ENCODE peak calls at places on chromosomes 16 and 17, in six cellular contexts. Q is lung, F is left lung, O is uterus, E is ovary, I is lower lobe of right lung. Y is an unnamed sample. For H3K4me1, the result is how much of the 10 kb centered on the place peaks cover.

GRCh38 chr17:49514374-49514738 is 19.3 kb downstream of the NGFR start:
- DNase-seq in Q (no peak), F (no peak), O (no peak), E (no peak), I (no peak), Y (no peak)

GRCh38 chr17:9981344-9981915 is 76.4 kb upstream of the RCVRN start:
- DNase-seq in Q (no peak), F (no peak), O (no peak), E (no peak), I (no peak), Y (no peak)

GRCh38 chr17:33686171-33686570 is 393.1 kb upstream of the ASIC2 start:
- DNase-seq in Q (no peak), F (no peak), O (no peak), E (no peak), I (no peak), Y (no peak)

GRCh38 chr17:73630531-73630930 is 13.7 kb downstream of the SDK2 start:
- DNase-seq in Q (no peak), F (no peak), O (no peak), E (no peak), I (no peak), Y (no peak)

GRCh38 chr16:86069736-86070298 is 170.9 kb downstream of the IRF8 start:
- DNase-seq in Q (no peak), F (no peak), O (no peak), E (no peak), I (no peak), Y (no peak)

GRCh38 chr16:87412371-87412995 is 20.3 kb downstream of the MAP1LC3B start:
- DNase-seq in Q (no peak), F (peak), O (no peak), E (peak), I (no peak), Y (no peak)

GRCh38 chr16:66714659-66715307 is 18.2 kb upstream of the CMTM4 start:
- DNase-seq in Q (no peak), F (no peak), O (no peak), E (no peak), I (no peak), Y (no peak)

GRCh38 chr17:37067555-37068111 is 118.9 kb downstream of the AATF start:
- DNase-seq in Q (peak), F (no peak), O (no peak), E (peak), I (no peak), Y (no peak)

GRCh38 chr16:89655062-89655643 is 2.4 kb downstream of the CHMP1A start:
- DNase-seq in Q (no peak), F (no peak), O (no peak), E (no peak), I (no peak), Y (peak)

GRCh38 chr17:58263773-58264172 is 17.0 kb downstream of the MPO start:
- DNase-seq in Q (peak), F (no peak), O (no peak), E (no peak), I (no peak), Y (no peak)

GRCh38 chr17:17988427-17988945 is 15.8 kb downstream of the DRC3 start:
- DNase-seq in Q (no peak), F (no peak), O (no peak), E (no peak), I (no peak), Y (no peak)

DNA sequence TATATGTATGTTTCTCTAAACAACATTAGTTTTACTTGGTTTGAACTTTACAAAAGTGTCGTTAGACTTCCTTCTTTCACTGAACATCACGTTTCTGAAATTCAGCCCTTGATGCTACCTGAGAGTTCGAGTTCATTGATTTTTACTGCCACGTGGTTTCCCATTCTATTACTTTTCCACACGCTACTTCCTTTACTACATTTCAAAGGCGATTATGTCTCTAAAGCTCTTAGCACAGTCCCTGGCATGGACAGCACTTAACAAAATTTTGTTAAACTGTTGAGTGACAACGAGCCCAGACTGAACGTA is 15.9 kb upstream of the ARHGAP17 start:
- DNase-seq in Q (no peak), F (no peak), O (no peak), E (no peak), I (no peak), Y (no peak)
- H3K27ac ChIP-seq in Q (peak), F (no peak), O (no peak), E (no peak), I (no peak), Y (no peak)

GRCh38 chr17:66446419-66446818 is 144.0 kb downstream of the PRKCA start:
- DNase-seq in Q (no peak), F (no peak), O (no peak), E (no peak), I (no peak), Y (no peak)
- H3K4me3 ChIP-seq in Q (no peak), F (no peak), O (no peak), E (no peak), I (no peak), Y (no peak)

GRCh38 chr16:11250786-11251524 is 5.0 kb downstream of the SOCS1 start:
- DNase-seq in Q (no peak), F (no peak), O (no peak), E (no peak), I (no peak), Y (no peak)

GRCh38 chr16:11250091-11250785 is 5.8 kb downstream of the SOCS1 start:
- DNase-seq in Q (no peak), F (peak), O (no peak), E (no peak), I (no peak), Y (no peak)

GRCh38 chr16:11251525-11252481 is 4.2 kb downstream of the SOCS1 start:
- DNase-seq in Q (no peak), F (no peak), O (no peak), E (no peak), I (no peak), Y (no peak)

GRCh38 chr16:11248133-11248532 is 7.9 kb downstream of the SOCS1 start:
- DNase-seq in Q (no peak), F (peak), O (no peak), E (no peak), I (no peak), Y (no peak)

DNA sequence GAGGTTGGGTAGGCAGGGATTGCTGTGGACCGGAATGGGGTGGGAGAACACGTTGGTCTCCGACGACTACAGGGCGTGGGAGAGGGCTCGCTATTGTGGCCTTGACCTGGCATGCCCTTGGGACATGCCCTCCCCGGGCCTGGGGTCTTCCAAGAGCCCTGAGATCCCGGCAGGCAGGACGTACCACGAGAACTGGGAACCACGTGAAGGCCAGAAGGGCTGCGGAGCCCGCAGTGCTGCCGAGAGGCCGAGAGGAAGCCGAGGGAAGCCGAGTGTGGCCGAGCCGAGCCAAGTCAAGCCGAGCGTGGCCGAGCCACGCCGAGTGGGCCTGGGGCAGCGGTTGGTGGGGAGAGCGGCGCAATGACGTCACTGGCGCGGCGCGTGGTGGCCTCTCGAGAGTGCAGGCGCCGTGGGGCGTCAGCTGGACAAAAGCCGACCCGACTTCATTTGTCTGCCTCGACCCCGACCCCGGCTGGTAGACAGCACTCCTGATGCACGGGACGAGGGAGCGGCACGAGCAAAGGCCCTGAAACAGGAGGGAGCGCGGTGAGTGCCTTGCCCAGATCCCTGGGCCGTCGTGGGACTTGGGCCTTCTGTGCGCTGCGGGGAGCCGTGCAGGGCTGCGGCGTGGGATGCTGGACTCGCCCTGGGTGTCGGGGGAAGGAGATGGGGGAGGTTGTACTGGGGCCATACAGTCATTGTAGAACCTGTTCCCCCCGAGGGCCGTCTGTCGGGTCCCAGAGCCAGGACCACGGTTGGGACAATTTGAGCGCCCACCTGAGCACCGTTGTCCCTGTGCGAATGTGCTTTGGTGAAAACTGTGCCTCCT is 6.6 kb downstream of the SOCS1 start:
- DNase-seq in Q (no peak), F (peak), O (no peak), E (no peak), I (no peak), Y (no peak)
- H3K4me1 ChIP-seq in Q (under half), F (under half), O (under half), E (under half), I (under half), Y (under half)

GRCh38 chr17:81927653-81928496 is at the start of gene MAFG:
- DNase-seq in Q (peak), F (peak), O (peak), E (peak), I (peak), Y (peak)
- H3K27ac ChIP-seq in Q (peak), F (peak), O (peak), E (peak), I (peak), Y (peak)

DNA sequence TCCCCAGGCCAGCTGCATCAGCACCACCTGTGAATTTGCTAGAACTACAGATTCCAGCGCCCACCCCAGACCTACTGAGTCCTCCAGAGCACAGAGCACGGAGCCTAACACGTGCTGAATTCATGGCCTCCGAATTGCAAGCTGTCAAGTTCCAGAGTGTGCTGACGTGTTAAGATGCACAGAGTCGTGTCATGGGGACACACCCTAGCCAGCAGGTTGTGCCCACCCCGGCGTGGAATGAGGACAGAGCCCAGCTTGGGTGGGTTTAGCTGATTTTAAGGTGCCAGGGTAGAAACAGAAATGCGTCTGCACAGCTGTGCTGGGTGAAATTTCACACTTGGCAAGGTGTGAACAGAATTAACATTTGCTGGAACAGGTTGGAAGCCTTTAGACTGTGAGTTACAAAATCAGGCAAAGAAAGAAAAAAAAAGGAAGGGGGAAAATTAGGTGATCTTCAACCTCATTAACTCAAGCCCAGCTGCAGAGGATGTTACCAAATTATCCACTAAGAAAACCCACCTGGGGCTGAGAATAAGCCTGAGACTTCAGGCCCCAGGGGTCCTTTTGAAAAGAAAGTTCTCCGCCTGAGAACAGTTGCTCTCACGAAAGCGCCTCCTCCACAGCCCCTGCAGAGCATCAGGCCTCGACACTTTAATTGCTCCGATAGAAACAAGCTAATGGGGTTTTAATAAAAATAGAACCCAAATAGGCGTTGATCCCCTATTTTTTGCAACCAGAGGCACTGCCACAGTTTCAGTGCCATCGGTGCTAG is 27.2 kb downstream of the GINS3 start:
- DNase-seq in Q (no peak), F (no peak), O (no peak), E (no peak), I (no peak), Y (no peak)
- H3K4me3 ChIP-seq in Q (no peak), F (no peak), O (no peak), E (no peak), I (no peak), Y (no peak)

GRCh38 chr17:32493581-32494513 is 7.1 kb downstream of the CDK5R1 start:
- DNase-seq in Q (no peak), F (no peak), O (no peak), E (no peak), I (no peak), Y (no peak)
- H3K4me1 ChIP-seq in Q (under half), F (under half), O (under half), E (under half), I (under half), Y (under half)